ENCODE peak calls at places on chromosomes 13 and 19, in ten cellular contexts. V is lower leg skin; X is right lobe of liver; B is prostate gland; D is uterus; P is endothelial cell; Q is effector memory CD4-positive, alpha-beta T cell; U is non-pigmented ciliary epithelial cell; A is H4; K is sciatic nerve. S is an unnamed sample.

GRCh38 chr13:45331123-45331619 is 9.8 kb downstream of the TPT1 start:
- DNase-seq in V (no peak), X (no peak), B (no peak), D (no peak), P (no peak), Q (no peak), U (no peak), A (no peak), K (no peak), S (peak; percentile 22)

GRCh38 chr19:41928221-41928683 is at the start of gene ERFL:
- DNase-seq in V (no peak), X (no peak), B (no peak), D (no peak), P (no peak), Q (no peak), U (no peak), A (no peak), K (no peak), S (no peak)

GRCh38 chr19:6150289-6150688 is 14.8 kb downstream of the ACSBG2 start:
- DNase-seq in V (no peak), X (no peak), B (no peak), D (no peak), P (no peak), Q (no peak), U (no peak), A (no peak), K (no peak), S (no peak)

GRCh38 chr19:35828694-35829301 is 16.2 kb upstream of the PRODH2 start:
- DNase-seq in V (peak; percentile 27), X (peak; percentile 67), B (peak; percentile 37), D (peak; percentile 29), P (peak; percentile 78), Q (no peak), U (peak; percentile 19), A (peak; percentile 61), K (peak; percentile 82), S (peak; percentile 45)

GRCh38 chr19:55809381-55810058 is 22.3 kb downstream of the NLRP11 start:
- DNase-seq in V (no peak), X (peak; percentile 68), B (peak; percentile 25), D (no peak), P (no peak), Q (no peak), U (no peak), A (peak; percentile 97), K (no peak), S (peak; percentile 2)

GRCh38 chr19:3642987-3643386 is 16.4 kb upstream of the CACTIN start:
- DNase-seq in V (no peak), X (no peak), B (no peak), D (no peak), P (peak; percentile 30), Q (no peak), U (no peak), A (no peak), K (no peak), S (no peak)

GRCh38 chr13:20177049-20177831 is 15.5 kb downstream of the GJB2 start:
- DNase-seq in V (no peak), X (no peak), B (no peak), D (no peak), P (no peak), Q (no peak), U (no peak), A (no peak), K (no peak), S (no peak)

GRCh38 chr13:20141238-20142018 is 19.4 kb downstream of the GJA3 start:
- DNase-seq in V (no peak), X (no peak), B (no peak), D (no peak), P (no peak), Q (no peak), U (no peak), A (no peak), K (no peak), S (no peak)

GRCh38 chr19:46951236-46951986 is 68.2 kb upstream of the NPAS1 start:
- DNase-seq in V (no peak), X (no peak), B (peak; percentile 50), D (no peak), P (no peak), Q (no peak), U (no peak), A (peak; percentile 65), K (no peak), S (peak; percentile 79)

GRCh38 chr19:38837656-38838121 is 6.1 kb upstream of the ECH1 start:
- DNase-seq in V (no peak), X (peak; percentile 17), B (peak; percentile 82), D (no peak), P (no peak), Q (no peak), U (no peak), A (no peak), K (no peak), S (peak; percentile 90)

GRCh38 chr19:11261431-11261901 is 858 bp downstream of the DOCK6 start:
- DNase-seq in V (no peak), X (no peak), B (no peak), D (no peak), P (peak; percentile 49), Q (no peak), U (no peak), A (no peak), K (no peak), S (no peak)

GRCh38 chr13:101219609-101220265 is 196.6 kb downstream of the NALCN start:
- DNase-seq in V (no peak), X (no peak), B (no peak), D (no peak), P (no peak), Q (no peak), U (no peak), A (no peak), K (no peak), S (no peak)

GRCh38 chr19:2305974-2306806 is 1.8 kb downstream of the LINGO3 start:
- DNase-seq in V (no peak), X (no peak), B (no peak), D (no peak), P (no peak), Q (no peak), U (no peak), A (no peak), K (no peak), S (no peak)

GRCh38 chr13:111066544-111066943 is 48.6 kb upstream of the ARHGEF7 start:
- DNase-seq in V (no peak), X (no peak), B (no peak), D (no peak), P (no peak), Q (no peak), U (no peak), A (no peak), K (no peak), S (no peak)